ENCODE peak calls at places on chromosome 9, in four cellular contexts. B is A549, D is K562, A is HepG2. N is an unnamed sample.

GRCh38 chr9:33350310-33350709 is 52.1 kb downstream of the AQP7 start:
- DNase-seq in B (peak), D (no peak), A (no peak), N (peak)

GRCh38 chr9:128917151-128917849 is 3.5 kb upstream of the PHYHD1 start:
- DNase-seq in B (no peak), D (no peak), A (peak), N (peak)

GRCh38 chr9:22423566-22423965 is 23.1 kb upstream of the DMRTA1 start:
- DNase-seq in B (no peak), D (no peak), A (no peak), N (no peak)

GRCh38 chr9:128091144-128091543 is 23.1 kb downstream of the SLC25A25 start:
- DNase-seq in B (no peak), D (peak), A (no peak), N (peak)

GRCh38 chr9:75467141-75467540 is 378.8 kb downstream of the OSTF1 start:
- DNase-seq in B (no peak), D (no peak), A (no peak), N (no peak)

GRCh38 chr9:38068616-38068865 is 486 bp downstream of the SHB start:
- DNase-seq in B (no peak), D (peak), A (no peak), N (peak)

GRCh38 chr9:130478152-130478551 is 33.4 kb downstream of the ASS1 start:
- DNase-seq in B (no peak), D (no peak), A (no peak), N (no peak)

GRCh38 chr9:125411171-125411756 is 149.6 kb downstream of the GAPVD1 start:
- DNase-seq in B (no peak), D (no peak), A (no peak), N (no peak)

GRCh38 chr9:4662989-4663792 is 1.1 kb downstream of the PLPP6 start:
- DNase-seq in B (no peak), D (no peak), A (peak), N (peak)
- TF ChIP-seq MAFK in B (no peak), D (no peak), A (no peak), N (no peak)

DNA sequence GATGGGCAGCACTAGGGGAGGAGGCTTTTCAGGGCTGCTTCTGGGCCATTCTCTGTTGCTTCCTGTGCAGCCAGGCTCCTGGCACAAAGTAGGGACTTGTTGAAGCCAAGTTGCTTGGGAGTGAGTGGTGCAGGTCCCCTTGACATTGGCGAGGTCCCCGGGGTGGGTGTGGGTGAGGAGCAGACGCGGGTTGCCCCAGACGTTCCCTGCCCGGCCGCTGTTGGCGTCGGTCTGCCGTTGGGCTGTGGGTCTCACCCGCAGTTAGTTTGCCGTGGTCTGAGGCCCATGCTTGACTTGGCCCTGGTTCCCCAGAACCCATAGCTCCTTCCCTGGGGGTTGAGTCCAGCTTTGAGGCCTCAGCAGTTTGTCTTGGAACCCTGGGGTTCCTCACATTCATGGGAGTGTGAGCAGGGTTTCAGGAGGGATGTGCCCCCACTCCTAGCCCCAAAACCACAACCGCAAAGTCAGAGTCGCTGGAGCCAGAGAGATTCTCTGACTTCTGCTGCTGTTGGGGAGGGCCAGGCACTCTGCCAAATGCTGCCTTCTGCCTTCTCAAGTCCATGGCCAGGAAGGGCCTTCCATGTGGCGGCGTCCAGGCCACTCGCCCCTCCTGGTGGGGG is 77.5 kb downstream of the RXRA start:
- DNase-seq in B (no peak), D (peak), A (no peak), N (peak)
- TF ChIP-seq USF2 in B (no peak), D (no peak), A (no peak), N (no peak)

GRCh38 chr9:110148384-110148783 is 59.6 kb downstream of the C9orf152 start:
- DNase-seq in B (no peak), D (no peak), A (no peak), N (peak)
- TF ChIP-seq BHLHE40 in B (no peak), D (no peak), A (no peak), N (no peak)

GRCh38 chr9:111034146-111034545 is 4.1 kb downstream of the LPAR1 start:
- DNase-seq in B (no peak), D (no peak), A (no peak), N (peak)
- TF ChIP-seq MAFK in B (no peak), D (no peak), A (no peak), N (no peak)

GRCh38 chr9:110810251-110810976 is 141.8 kb downstream of the MUSK start:
- DNase-seq in B (no peak), D (no peak), A (no peak), N (no peak)

GRCh38 chr9:110807956-110808598 is 139.5 kb downstream of the MUSK start:
- DNase-seq in B (no peak), D (no peak), A (no peak), N (peak)

GRCh38 chr9:110814159-110814558 is 145.6 kb downstream of the MUSK start:
- DNase-seq in B (no peak), D (no peak), A (no peak), N (peak)

GRCh38 chr9:110808599-110808980 is 140.0 kb downstream of the MUSK start:
- DNase-seq in B (no peak), D (no peak), A (no peak), N (no peak)

DNA sequence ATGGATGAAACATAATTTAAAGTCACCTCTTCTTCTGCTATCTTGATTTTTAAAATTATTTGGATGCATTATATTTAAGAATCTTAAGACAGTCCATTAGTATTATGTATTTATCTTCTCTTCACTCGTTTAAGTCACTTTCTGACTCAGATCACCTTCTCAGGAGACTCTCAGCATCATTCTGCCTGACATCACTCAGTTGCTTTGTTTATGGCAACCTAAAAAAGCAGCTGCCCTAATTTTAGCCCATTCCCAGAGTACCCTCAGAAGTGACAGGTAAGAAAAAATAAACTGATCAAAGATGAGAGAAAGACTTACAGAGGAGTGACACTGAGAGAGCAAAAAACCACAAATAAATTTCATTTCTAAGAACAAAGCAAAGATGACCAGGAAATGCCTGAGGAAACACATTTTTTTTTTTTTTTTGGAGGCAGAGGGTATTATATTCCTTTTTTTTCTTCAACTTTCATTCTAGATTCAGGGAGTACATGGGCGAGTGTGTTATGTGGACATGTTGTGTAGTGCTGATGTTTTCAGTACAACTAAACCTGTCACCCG is 140.5 kb downstream of the MUSK start:
- DNase-seq in B (no peak), D (no peak), A (no peak), N (no peak)
- TF ChIP-seq USF2 in B (no peak), D (no peak), A (no peak), N (no peak)

DNA sequence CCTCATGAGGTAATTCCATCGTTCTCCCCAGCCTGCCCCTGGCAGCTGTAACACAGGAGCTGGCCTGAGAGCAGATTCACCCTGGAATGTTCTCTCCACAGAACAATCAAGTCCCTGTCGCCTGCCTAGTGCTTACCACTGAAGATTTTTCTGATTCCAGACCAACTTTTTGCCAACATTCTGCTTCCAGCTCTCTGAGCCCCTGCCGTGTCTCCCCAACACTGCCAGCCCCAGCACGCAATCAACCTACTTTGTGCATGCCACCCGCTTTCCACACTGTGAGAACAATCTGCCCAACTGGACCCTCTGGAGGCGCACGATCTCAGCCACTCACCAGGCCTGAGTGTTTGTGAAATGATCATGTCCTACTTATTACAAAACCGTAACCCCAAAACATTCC is 62.6 kb downstream of the PSMB7 start:
- DNase-seq in B (no peak), D (no peak), A (no peak), N (peak)
- TF ChIP-seq BHLHE40 in B (no peak), D (no peak), A (no peak), N (no peak)

GRCh38 chr9:73260506-73260905 is 108.8 kb downstream of the ANXA1 start:
- DNase-seq in B (no peak), D (no peak), A (no peak), N (no peak)
- TF ChIP-seq MAFK in B (no peak), D (no peak), A (no peak), N (no peak)

N was measured in IMR-90.